ENCODE peak calls at places on chromosome 11, in ten cellular contexts. F is GM10248, J is spleen, M is AG04450, C is MCF 10A, Q is H9, I is AG04449, G is transverse colon, U is AG09309, P is neural crest cell. O is an unnamed sample.

GRCh38 chr11:65851083-65851579 is 6.8 kb downstream of the CFL1 start:
- DNase-seq in F (no peak), J (no peak), M (no peak), C (peak; percentile 42), Q (peak; percentile 84), I (no peak), G (no peak), U (no peak), P (peak; percentile 51), O (peak; percentile 44)

GRCh38 chr11:102026217-102026616 is 21.0 kb upstream of the CFAP300 start:
- DNase-seq in F (no peak), J (no peak), M (no peak), C (no peak), Q (no peak), I (no peak), G (no peak), U (no peak), P (no peak), O (no peak)

GRCh38 chr11:60711316-60711715 is 11.9 kb downstream of the MS4A8 start:
- DNase-seq in F (no peak), J (no peak), M (no peak), C (no peak), Q (no peak), I (no peak), G (no peak), U (no peak), P (no peak), O (no peak)

GRCh38 chr11:116994195-116994594 is 104.0 kb downstream of the SIK3 start:
- DNase-seq in F (no peak), J (no peak), M (no peak), C (no peak), Q (no peak), I (no peak), G (no peak), U (no peak), P (no peak), O (no peak)

GRCh38 chr11:67024410-67024809 is 1.5 kb downstream of the SYT12 start:
- DNase-seq in F (no peak), J (no peak), M (no peak), C (peak; percentile 26), Q (no peak), I (no peak), G (no peak), U (no peak), P (no peak), O (peak; percentile 75)

GRCh38 chr11:122310701-122311100 is 194.7 kb upstream of the BLID start:
- DNase-seq in F (no peak), J (no peak), M (no peak), C (no peak), Q (no peak), I (no peak), G (no peak), U (no peak), P (no peak), O (no peak)

GRCh38 chr11:63671322-63672155 is at the start of gene ATL3:
- DNase-seq in F (peak; percentile 96), J (peak; percentile 99), M (peak; percentile 88), C (peak; percentile 98), Q (peak; percentile 99), I (peak; percentile 53), G (peak; percentile 98), U (no peak), P (peak; percentile 87), O (peak; percentile 97)

GRCh38 chr11:65932558-65932919 is 12.7 kb upstream of the TSGA10IP start:
- DNase-seq in F (no peak), J (no peak), M (no peak), C (peak; percentile 9), Q (peak; percentile 61), I (no peak), G (no peak), U (no peak), P (no peak), O (no peak)

DNA sequence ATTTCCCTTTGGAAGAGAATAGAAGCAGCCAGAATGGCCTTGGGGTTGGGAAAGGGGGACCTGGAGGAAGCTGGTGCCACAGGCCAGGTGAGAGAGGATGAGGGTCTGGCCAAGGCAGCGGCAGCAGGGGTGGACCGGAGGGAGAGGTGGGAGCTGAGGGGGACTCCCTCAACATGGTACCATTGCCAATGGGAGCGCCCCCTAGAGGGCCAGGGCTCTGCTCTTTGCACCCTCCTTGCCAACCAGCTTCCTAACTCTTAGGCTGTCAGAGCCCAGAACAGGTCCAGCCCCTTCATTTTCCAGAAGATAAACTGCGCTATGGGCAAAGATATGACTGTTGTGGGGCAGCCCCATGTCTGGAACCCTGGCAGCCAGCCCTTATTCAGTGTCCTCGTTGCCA is 185.0 kb downstream of the GRIK4 start:
- DNase-seq in F (no peak), J (no peak), M (no peak), C (no peak), Q (peak; percentile 63), I (no peak), G (no peak), U (no peak), P (no peak), O (no peak)
- TF ChIP-seq CTCF in F (peak; percentile 21), J (no peak), M (no peak), C (peak; percentile 31), Q (peak; percentile 73), I (no peak), G (no peak), U (peak; percentile 8), P (peak; percentile 24), O (no peak)

DNA sequence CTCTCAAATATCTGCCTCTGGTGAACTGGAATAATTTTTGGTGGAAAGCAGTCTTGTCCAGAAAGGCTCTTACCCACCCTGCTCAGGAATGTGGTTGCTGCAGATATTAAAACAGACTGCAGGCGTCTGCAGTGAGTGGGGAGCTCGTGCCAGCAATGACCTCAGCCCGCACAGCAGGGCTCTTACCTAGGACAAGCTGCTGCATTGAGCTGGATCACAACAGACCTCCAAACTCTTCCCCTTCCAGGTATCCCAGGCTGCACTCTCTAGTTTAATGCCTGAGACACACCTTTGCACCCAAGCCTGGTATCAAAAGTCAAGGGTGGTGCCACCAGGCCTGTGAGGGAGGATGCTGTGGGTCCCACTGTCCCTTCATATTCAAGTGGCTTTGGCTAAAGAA is 69.7 kb upstream of the CDON start:
- DNase-seq in F (no peak), J (no peak), M (no peak), C (peak; percentile 63), Q (no peak), I (no peak), G (no peak), U (no peak), P (no peak), O (no peak)
- TF ChIP-seq CTCF in F (no peak), J (no peak), M (no peak), C (no peak), Q (peak; percentile 15), I (no peak), G (no peak), U (no peak), P (peak; percentile 28), O (no peak)

GRCh38 chr11:32858731-32859130 is 29.0 kb downstream of the PRRG4 start:
- DNase-seq in F (no peak), J (no peak), M (no peak), C (peak; percentile 9), Q (no peak), I (no peak), G (no peak), U (no peak), P (no peak), O (no peak)
- TF ChIP-seq CTCF in F (no peak), J (no peak), M (no peak), C (no peak), Q (peak; percentile 49), I (no peak), G (no peak), U (no peak), P (peak; percentile 43), O (no peak)

GRCh38 chr11:19736831-19737230 is 24.2 kb downstream of the NAV2 start:
- DNase-seq in F (no peak), J (no peak), M (no peak), C (no peak), Q (no peak), I (no peak), G (no peak), U (no peak), P (no peak), O (no peak)

GRCh38 chr11:19738124-19738523 is 25.5 kb downstream of the NAV2 start:
- DNase-seq in F (no peak), J (no peak), M (no peak), C (no peak), Q (no peak), I (no peak), G (no peak), U (no peak), P (no peak), O (no peak)

GRCh38 chr11:19734171-19734570 is 21.5 kb downstream of the NAV2 start:
- DNase-seq in F (no peak), J (no peak), M (no peak), C (no peak), Q (no peak), I (no peak), G (no peak), U (no peak), P (no peak), O (no peak)

GRCh38 chr11:19737575-19737974 is 24.9 kb downstream of the NAV2 start:
- DNase-seq in F (no peak), J (no peak), M (no peak), C (no peak), Q (no peak), I (no peak), G (no peak), U (no peak), P (no peak), O (no peak)

GRCh38 chr11:19735512-19735911 is 22.9 kb downstream of the NAV2 start:
- DNase-seq in F (no peak), J (no peak), M (peak; percentile 15), C (no peak), Q (no peak), I (peak; percentile 63), G (no peak), U (no peak), P (no peak), O (no peak)
- TF ChIP-seq CTCF in F (no peak), J (no peak), M (peak; percentile 47), C (no peak), Q (no peak), I (peak; percentile 42), G (no peak), U (peak; percentile 70), P (no peak), O (no peak)

DNA sequence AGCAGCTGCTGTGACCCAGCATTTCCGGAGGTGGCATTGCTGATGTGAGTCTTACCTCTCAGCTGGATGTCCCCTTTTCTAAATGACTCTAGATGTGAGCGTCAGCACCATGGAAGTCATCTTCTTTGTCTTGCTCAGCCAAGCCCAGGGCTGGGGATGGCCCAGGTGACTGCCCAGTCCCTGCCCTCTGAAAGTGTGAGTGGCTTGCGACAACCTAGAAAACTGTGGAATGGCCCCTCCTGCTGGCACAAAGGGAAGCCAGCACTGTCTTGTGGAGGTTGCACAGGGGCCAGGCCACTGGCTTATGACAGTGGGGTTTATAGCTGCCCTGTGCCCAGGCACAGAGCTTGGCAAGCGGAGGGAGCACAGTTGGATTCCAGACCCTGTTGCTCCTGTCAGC is 6.2 kb downstream of the TUB start:
- DNase-seq in F (no peak), J (peak; percentile 54), M (no peak), C (no peak), Q (peak; percentile 70), I (no peak), G (no peak), U (no peak), P (no peak), O (no peak)
- TF ChIP-seq CTCF in F (no peak), J (no peak), M (peak; percentile 25), C (no peak), Q (peak; percentile 64), I (peak; percentile 32), G (no peak), U (peak; percentile 26), P (no peak), O (no peak)